ENCODE peak calls at places on chromosomes 13 and 19, in eight cellular contexts. R, E, B, A, X, I, Q and W are unnamed samples.

GRCh38 chr19:14081797-14082674 is 3.5 kb downstream of the C19orf67 start:
- DNase-seq in E (no peak), B (no peak), Q (no peak), R (no peak), X (no peak), I (no peak), A (no peak), W (no peak)

GRCh38 chr19:56712609-56713008 is 41.1 kb upstream of the ZNF835 start:
- DNase-seq in A (no peak), I (no peak), E (no peak), Q (peak), R (no peak), B (no peak), X (no peak), W (no peak)

GRCh38 chr19:10114651-10115391 is 3.3 kb downstream of the P2RY11 start:
- DNase-seq in R (no peak), A (no peak), B (peak), Q (no peak), E (no peak), X (no peak), I (no peak), W (no peak)

GRCh38 chr19:12623361-12624031 is 12.8 kb downstream of the ZNF791 start:
- DNase-seq in I (no peak), B (no peak), Q (no peak), E (no peak), X (no peak), A (no peak), R (no peak), W (no peak)

GRCh38 chr13:98906746-98907502 is 70.9 kb downstream of the DOCK9 start:
- DNase-seq in I (no peak), X (no peak), B (no peak), A (no peak), Q (no peak), R (no peak), E (no peak), W (no peak)

GRCh38 chr19:36136975-36137686 is 2.7 kb upstream of the CAPNS1 start:
- DNase-seq in E (no peak), A (peak), B (no peak), X (no peak), Q (no peak), I (peak), R (peak), W (no peak)

GRCh38 chr19:14473915-14474578 is 1.1 kb downstream of the PTGER1 start:
- DNase-seq in X (no peak), E (no peak), B (no peak), Q (no peak), I (no peak), R (no peak), A (peak), W (no peak)

GRCh38 chr13:24274452-24274971 is 34.9 kb upstream of the C1QTNF9 start:
- DNase-seq in Q (peak), B (no peak), A (peak), E (peak), R (no peak), X (peak), I (peak), W (peak)

GRCh38 chr19:11087870-11088507 is 1.3 kb upstream of the LDLR start:
- DNase-seq in X (no peak), R (no peak), E (no peak), I (no peak), B (no peak), Q (no peak), A (no peak), W (no peak)

GRCh38 chr13:33710924-33711323 is 107.0 kb upstream of the RFC3 start:
- DNase-seq in B (no peak), E (no peak), Q (no peak), I (no peak), R (no peak), X (peak), A (no peak), W (no peak)